ENCODE peak calls at places on chromosome 2, in nine cellular contexts. One of them, this sample, is unnamed.

GRCh38 chr2:119255760-119256573 is 32.3 kb downstream of the STEAP3 start:
- DNase-seq in kidney: no peak
- DNase-seq in cardiac muscle cell: no peak
- DNase-seq in upper lobe of right lung: no peak
- DNase-seq in neural progenitor cell: peak; percentile 37
- DNase-seq in aorta: no peak
- DNase-seq in MM.1S: no peak
- DNase-seq in fibroblast of lung: peak; percentile 94
- DNase-seq in pancreas: no peak
- DNase-seq in this sample: no peak

GRCh38 chr2:71938108-71938507 is 209.6 kb downstream of the CYP26B1 start:
- DNase-seq in cardiac muscle cell: no peak
- DNase-seq in upper lobe of right lung: peak; percentile 30
- DNase-seq in neural progenitor cell: no peak
- DNase-seq in kidney: no peak
- DNase-seq in MM.1S: no peak
- DNase-seq in pancreas: no peak
- DNase-seq in aorta: peak; percentile 54
- DNase-seq in fibroblast of lung: no peak
- DNase-seq in this sample: no peak

GRCh38 chr2:208320686-208321085 is 54.6 kb downstream of the PIKFYVE start:
- DNase-seq in pancreas: no peak
- DNase-seq in upper lobe of right lung: no peak
- DNase-seq in aorta: peak; percentile 86
- DNase-seq in neural progenitor cell: no peak
- DNase-seq in MM.1S: peak; percentile 67
- DNase-seq in fibroblast of lung: peak; percentile 64
- DNase-seq in kidney: no peak
- DNase-seq in cardiac muscle cell: peak; percentile 61
- DNase-seq in this sample: no peak

GRCh38 chr2:112075490-112076260 is 20.6 kb downstream of the TMEM87B start:
- DNase-seq in pancreas: no peak
- DNase-seq in kidney: no peak
- DNase-seq in fibroblast of lung: no peak
- DNase-seq in cardiac muscle cell: no peak
- DNase-seq in neural progenitor cell: no peak
- DNase-seq in upper lobe of right lung: no peak
- DNase-seq in aorta: no peak
- DNase-seq in MM.1S: no peak
- DNase-seq in this sample: no peak

GRCh38 chr2:188430705-188431104 is 139.0 kb downstream of the GULP1 start:
- DNase-seq in neural progenitor cell: no peak
- DNase-seq in upper lobe of right lung: no peak
- DNase-seq in fibroblast of lung: no peak
- DNase-seq in MM.1S: no peak
- DNase-seq in aorta: no peak
- DNase-seq in cardiac muscle cell: no peak
- DNase-seq in kidney: no peak
- DNase-seq in pancreas: no peak
- DNase-seq in this sample: no peak

GRCh38 chr2:182941121-182941713 is 74.8 kb upstream of the FRZB start:
- DNase-seq in kidney: no peak
- DNase-seq in neural progenitor cell: no peak
- DNase-seq in pancreas: no peak
- DNase-seq in cardiac muscle cell: no peak
- DNase-seq in MM.1S: no peak
- DNase-seq in upper lobe of right lung: no peak
- DNase-seq in aorta: no peak
- DNase-seq in fibroblast of lung: no peak
- DNase-seq in this sample: no peak

GRCh38 chr2:215635788-215636139 is 199.9 kb upstream of the FN1 start:
- DNase-seq in upper lobe of right lung: no peak
- DNase-seq in fibroblast of lung: peak; percentile 59
- DNase-seq in aorta: no peak
- DNase-seq in pancreas: no peak
- DNase-seq in kidney: no peak
- DNase-seq in neural progenitor cell: no peak
- DNase-seq in cardiac muscle cell: no peak
- DNase-seq in MM.1S: no peak
- DNase-seq in this sample: no peak

GRCh38 chr2:46601328-46601963 is 122.1 kb downstream of the TMEM247 start:
- DNase-seq in fibroblast of lung: peak; percentile 41
- DNase-seq in pancreas: no peak
- DNase-seq in cardiac muscle cell: peak; percentile 14
- DNase-seq in MM.1S: peak; percentile 31
- DNase-seq in upper lobe of right lung: no peak
- DNase-seq in aorta: no peak
- DNase-seq in neural progenitor cell: no peak
- DNase-seq in kidney: no peak
- DNase-seq in this sample: no peak

GRCh38 chr2:238972146-238972445 is 124.2 kb downstream of the TWIST2 start:
- DNase-seq in fibroblast of lung: no peak
- DNase-seq in pancreas: no peak
- DNase-seq in neural progenitor cell: no peak
- DNase-seq in kidney: no peak
- DNase-seq in upper lobe of right lung: no peak
- DNase-seq in MM.1S: no peak
- DNase-seq in cardiac muscle cell: no peak
- DNase-seq in aorta: no peak
- DNase-seq in this sample: no peak

GRCh38 chr2:112304298-112304941 is 29.0 kb downstream of the ZC3H6 start:
- DNase-seq in kidney: no peak
- DNase-seq in upper lobe of right lung: no peak
- DNase-seq in pancreas: no peak
- DNase-seq in fibroblast of lung: no peak
- DNase-seq in cardiac muscle cell: no peak
- DNase-seq in neural progenitor cell: no peak
- DNase-seq in aorta: no peak
- DNase-seq in MM.1S: no peak
- DNase-seq in this sample: no peak

GRCh38 chr2:30362468-30363081 is 84.5 kb upstream of the LCLAT1 start:
- DNase-seq in MM.1S: no peak
- DNase-seq in pancreas: no peak
- DNase-seq in upper lobe of right lung: no peak
- DNase-seq in cardiac muscle cell: peak; percentile 29
- DNase-seq in kidney: no peak
- DNase-seq in fibroblast of lung: peak; percentile 50
- DNase-seq in neural progenitor cell: no peak
- DNase-seq in aorta: no peak
- DNase-seq in this sample: no peak

GRCh38 chr2:219452361-219453317 is 18.0 kb downstream of the SPEG start:
- DNase-seq in fibroblast of lung: peak; percentile 90
- DNase-seq in pancreas: no peak
- DNase-seq in neural progenitor cell: no peak
- DNase-seq in aorta: peak; percentile 96
- DNase-seq in kidney: no peak
- DNase-seq in cardiac muscle cell: no peak
- DNase-seq in MM.1S: no peak
- DNase-seq in upper lobe of right lung: peak; percentile 59
- DNase-seq in this sample: no peak

GRCh38 chr2:40225670-40226069 is 226.2 kb downstream of the SLC8A1 start:
- DNase-seq in pancreas: no peak
- DNase-seq in upper lobe of right lung: no peak
- DNase-seq in aorta: no peak
- DNase-seq in MM.1S: no peak
- DNase-seq in cardiac muscle cell: no peak
- DNase-seq in kidney: no peak
- DNase-seq in fibroblast of lung: no peak
- DNase-seq in neural progenitor cell: no peak
- DNase-seq in this sample: no peak

GRCh38 chr2:154697422-154698237 is 865 bp upstream of the KCNJ3 start:
- DNase-seq in upper lobe of right lung: peak; percentile 65
- DNase-seq in pancreas: peak; percentile 13
- DNase-seq in MM.1S: no peak
- DNase-seq in aorta: peak; percentile 84
- DNase-seq in cardiac muscle cell: peak; percentile 65
- DNase-seq in neural progenitor cell: peak; percentile 83
- DNase-seq in fibroblast of lung: peak; percentile 0
- DNase-seq in kidney: peak; percentile 74
- DNase-seq in this sample: no peak

GRCh38 chr2:99771691-99772333 is 282.0 kb upstream of the REV1 start:
- DNase-seq in kidney: no peak
- DNase-seq in cardiac muscle cell: no peak
- DNase-seq in fibroblast of lung: no peak
- DNase-seq in MM.1S: no peak
- DNase-seq in neural progenitor cell: no peak
- DNase-seq in pancreas: no peak
- DNase-seq in aorta: no peak
- DNase-seq in upper lobe of right lung: peak; percentile 71
- DNase-seq in this sample: no peak

GRCh38 chr2:239178954-239179353 is 221.9 kb downstream of the HDAC4 start:
- DNase-seq in cardiac muscle cell: no peak
- DNase-seq in upper lobe of right lung: peak; percentile 51
- DNase-seq in aorta: peak; percentile 51
- DNase-seq in MM.1S: no peak
- DNase-seq in neural progenitor cell: no peak
- DNase-seq in pancreas: no peak
- DNase-seq in fibroblast of lung: no peak
- DNase-seq in kidney: peak; percentile 54
- DNase-seq in this sample: no peak

GRCh38 chr2:43217228-43218220 is 8.9 kb downstream of the ZFP36L2 start:
- DNase-seq in pancreas: no peak
- DNase-seq in MM.1S: peak; percentile 65
- DNase-seq in cardiac muscle cell: peak; percentile 90
- DNase-seq in neural progenitor cell: peak; percentile 87
- DNase-seq in aorta: no peak
- DNase-seq in upper lobe of right lung: no peak
- DNase-seq in fibroblast of lung: no peak
- DNase-seq in kidney: peak; percentile 72
- DNase-seq in this sample: no peak

GRCh38 chr2:233380132-233381012 is 26.1 kb downstream of the DGKD start:
- DNase-seq in neural progenitor cell: no peak
- DNase-seq in aorta: no peak
- DNase-seq in upper lobe of right lung: no peak
- DNase-seq in pancreas: no peak
- DNase-seq in kidney: no peak
- DNase-seq in cardiac muscle cell: no peak
- DNase-seq in MM.1S: no peak
- DNase-seq in fibroblast of lung: no peak
- DNase-seq in this sample: no peak

GRCh38 chr2:30031184-30031583 is 109.8 kb upstream of the ALK start:
- DNase-seq in fibroblast of lung: no peak
- DNase-seq in pancreas: no peak
- DNase-seq in upper lobe of right lung: no peak
- DNase-seq in kidney: no peak
- DNase-seq in MM.1S: no peak
- DNase-seq in neural progenitor cell: peak; percentile 52
- DNase-seq in aorta: no peak
- DNase-seq in cardiac muscle cell: no peak
- DNase-seq in this sample: no peak

DNA sequence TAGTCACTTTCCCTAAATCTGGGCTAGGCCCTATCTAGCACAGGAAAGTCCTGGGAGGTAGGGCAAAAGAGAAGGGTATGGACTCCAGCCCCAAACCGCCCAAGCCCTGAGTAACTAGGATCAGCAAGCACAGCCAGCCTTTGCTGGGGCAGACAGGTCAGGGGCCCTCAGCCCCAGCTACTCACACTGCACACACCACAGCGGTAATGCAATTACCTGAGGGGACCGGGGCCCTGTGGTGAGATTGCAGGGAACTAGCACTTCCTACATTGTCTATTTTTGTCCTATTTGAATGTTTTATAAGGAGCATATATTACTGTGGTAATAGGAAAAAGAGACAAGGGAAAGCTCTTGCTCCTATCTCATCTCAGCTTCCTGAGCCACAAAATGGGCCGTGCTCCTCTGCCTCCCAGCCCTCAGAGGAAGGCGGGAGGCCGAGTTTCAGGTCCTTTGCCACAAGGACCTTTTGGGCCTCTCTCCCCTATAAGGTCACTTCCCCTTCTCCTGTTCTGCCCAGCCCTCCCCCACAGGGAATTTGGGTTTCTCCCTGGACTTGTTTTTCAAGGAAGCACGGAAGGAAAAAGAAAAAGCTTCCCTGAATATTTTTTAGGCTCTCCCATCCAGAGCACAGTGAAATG is 20.5 kb downstream of the RAB11FIP5 start:
- DNase-seq in upper lobe of right lung: no peak
- DNase-seq in cardiac muscle cell: no peak
- DNase-seq in fibroblast of lung: no peak
- DNase-seq in pancreas: no peak
- DNase-seq in MM.1S: no peak
- DNase-seq in aorta: no peak
- DNase-seq in neural progenitor cell: no peak
- DNase-seq in kidney: peak; percentile 33
- DNase-seq in this sample: no peak
- H3K4me1 ChIP-seq in upper lobe of right lung: peaks cover 7% of the 10 kb centered on the region
- H3K4me1 ChIP-seq in cardiac muscle cell: peaks cover 4% of the 10 kb centered on the region
- H3K4me1 ChIP-seq in fibroblast of lung: peaks cover 16% of the 10 kb centered on the region
- H3K4me1 ChIP-seq in pancreas: no peaks in the 10 kb centered on the region
- H3K4me1 ChIP-seq in MM.1S: no peaks in the 10 kb centered on the region
- H3K4me1 ChIP-seq in aorta: peaks cover 4% of the 10 kb centered on the region
- H3K4me1 ChIP-seq in neural progenitor cell: no peaks in the 10 kb centered on the region
- H3K4me1 ChIP-seq in kidney: peaks cover 63% of the 10 kb centered on the region
- H3K4me1 ChIP-seq in this sample: no peaks in the 10 kb centered on the region

GRCh38 chr2:213188971-213189899 is 37.8 kb upstream of the IKZF2 start:
- DNase-seq in cardiac muscle cell: peak; percentile 49
- DNase-seq in pancreas: no peak
- DNase-seq in fibroblast of lung: peak; percentile 16
- DNase-seq in MM.1S: no peak
- DNase-seq in neural progenitor cell: peak; percentile 90
- DNase-seq in kidney: no peak
- DNase-seq in aorta: no peak
- DNase-seq in upper lobe of right lung: no peak
- DNase-seq in this sample: no peak
- H3K4me3 ChIP-seq in cardiac muscle cell: no peak overlapping the region
- H3K4me3 ChIP-seq in pancreas: no peak overlapping the region
- H3K4me3 ChIP-seq in fibroblast of lung: no peak overlapping the region
- H3K4me3 ChIP-seq in MM.1S: no peak overlapping the region
- H3K4me3 ChIP-seq in neural progenitor cell: peak overlapping the region; percentile 36
- H3K4me3 ChIP-seq in kidney: peak overlapping the region; percentile 14
- H3K4me3 ChIP-seq in aorta: no peak overlapping the region
- H3K4me3 ChIP-seq in upper lobe of right lung: no peak overlapping the region
- H3K4me3 ChIP-seq in this sample: no peak overlapping the region

GRCh38 chr2:206424134-206424533 is 19.2 kb upstream of the ADAM23 start:
- DNase-seq in MM.1S: no peak
- DNase-seq in kidney: no peak
- DNase-seq in aorta: no peak
- DNase-seq in cardiac muscle cell: no peak
- DNase-seq in fibroblast of lung: no peak
- DNase-seq in neural progenitor cell: no peak
- DNase-seq in pancreas: no peak
- DNase-seq in upper lobe of right lung: no peak
- DNase-seq in this sample: no peak
- H3K4me1 ChIP-seq in MM.1S: no peaks in the 10 kb centered on the region
- H3K4me1 ChIP-seq in kidney: no peaks in the 10 kb centered on the region
- H3K4me1 ChIP-seq in aorta: no peaks in the 10 kb centered on the region
- H3K4me1 ChIP-seq in cardiac muscle cell: no peaks in the 10 kb centered on the region
- H3K4me1 ChIP-seq in fibroblast of lung: no peaks in the 10 kb centered on the region
- H3K4me1 ChIP-seq in neural progenitor cell: no peaks in the 10 kb centered on the region
- H3K4me1 ChIP-seq in pancreas: no peaks in the 10 kb centered on the region
- H3K4me1 ChIP-seq in upper lobe of right lung: no peaks in the 10 kb centered on the region
- H3K4me1 ChIP-seq in this sample: no peaks in the 10 kb centered on the region

DNA sequence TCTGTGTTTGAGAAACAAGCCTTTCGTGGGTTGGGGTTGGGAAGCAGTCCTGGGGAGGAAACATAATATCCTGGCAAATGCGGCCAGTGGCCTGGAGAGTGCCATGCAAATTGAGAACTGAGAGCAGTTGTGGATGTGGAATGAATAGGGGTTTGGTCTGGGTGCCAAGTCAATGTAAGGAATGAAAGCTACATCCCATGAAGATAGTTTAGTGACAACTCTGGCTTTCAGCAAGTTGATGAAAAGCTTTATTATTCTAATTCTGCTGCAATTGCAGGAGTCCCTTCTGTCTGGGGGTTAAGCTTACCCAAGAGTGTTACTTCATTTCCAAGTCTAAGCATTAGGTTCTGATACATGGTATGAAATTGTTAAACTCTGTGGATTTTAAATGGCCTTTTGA is 771.6 kb downstream of the DPP10 start:
- DNase-seq in neural progenitor cell: no peak
- DNase-seq in kidney: no peak
- DNase-seq in fibroblast of lung: no peak
- DNase-seq in MM.1S: no peak
- DNase-seq in cardiac muscle cell: no peak
- DNase-seq in aorta: no peak
- DNase-seq in pancreas: no peak
- DNase-seq in upper lobe of right lung: no peak
- DNase-seq in this sample: no peak
- H3K4me3 ChIP-seq in neural progenitor cell: no peak overlapping the region
- H3K4me3 ChIP-seq in kidney: no peak overlapping the region
- H3K4me3 ChIP-seq in fibroblast of lung: no peak overlapping the region
- H3K4me3 ChIP-seq in MM.1S: no peak overlapping the region
- H3K4me3 ChIP-seq in cardiac muscle cell: no peak overlapping the region
- H3K4me3 ChIP-seq in aorta: no peak overlapping the region
- H3K4me3 ChIP-seq in pancreas: no peak overlapping the region
- H3K4me3 ChIP-seq in upper lobe of right lung: no peak overlapping the region
- H3K4me3 ChIP-seq in this sample: no peak overlapping the region